ENCODE peak calls at places on chromosome 11, in five cellular contexts. Y is stomach, E is esophagus muscularis mucosa, T is SK-N-SH, O is breast epithelium. F is an unnamed sample. For H3K4me1, the result is how much of the 10 kb centered on the place peaks cover.

GRCh38 chr11:66659785-66660184 is 17.9 kb downstream of the RBM4B start:
- DNase-seq in Y (no peak), E (no peak), T (no peak), O (no peak), F (no peak)

GRCh38 chr11:107562647-107563208 is 2.8 kb downstream of the ALKBH8 start:
- DNase-seq in Y (no peak), E (no peak), T (no peak), O (no peak), F (no peak)

GRCh38 chr11:133947298-133947905 is 9.4 kb downstream of the IGSF9B start:
- DNase-seq in Y (no peak), E (no peak), T (peak), O (no peak), F (no peak)

GRCh38 chr11:112343368-112344039 is 82.8 kb upstream of the PLET1 start:
- DNase-seq in Y (no peak), E (no peak), T (peak), O (no peak), F (no peak)

GRCh38 chr11:76769645-76770586 is 13.2 kb upstream of the TSKU start:
- DNase-seq in Y (peak), E (no peak), T (no peak), O (no peak), F (no peak)

GRCh38 chr11:134361241-134361640 is 29.5 kb downstream of the GLB1L2 start:
- DNase-seq in Y (no peak), E (no peak), T (no peak), O (no peak), F (no peak)

GRCh38 chr11:2551131-2551530 is 106.3 kb downstream of the KCNQ1 start:
- DNase-seq in Y (no peak), E (no peak), T (no peak), O (no peak), F (no peak)

GRCh38 chr11:119339581-119340334 is 925 bp downstream of the C1QTNF5 start:
- DNase-seq in Y (peak), E (no peak), T (peak), O (no peak), F (no peak)

GRCh38 chr11:106305458-106305857 is 228.0 kb downstream of the AASDHPPT start:
- DNase-seq in Y (no peak), E (no peak), T (no peak), O (no peak), F (no peak)

GRCh38 chr11:102345923-102346322 is 1.1 kb upstream of the BIRC2 start:
- DNase-seq in Y (no peak), E (no peak), T (no peak), O (no peak), F (no peak)

GRCh38 chr11:13256216-13256615 is 21.4 kb upstream of the BMAL1 start:
- DNase-seq in Y (no peak), E (peak), T (no peak), O (no peak), F (no peak)

GRCh38 chr11:45045692-45046471 is 95.2 kb upstream of the TP53I11 start:
- DNase-seq in Y (peak), E (no peak), T (no peak), O (peak), F (no peak)

GRCh38 chr11:74002832-74003231 is 6.1 kb downstream of the UCP3 start:
- DNase-seq in Y (no peak), E (no peak), T (no peak), O (no peak), F (no peak)

GRCh38 chr11:97979741-97980140 is 1041.0 kb upstream of the CNTN5 start:
- DNase-seq in Y (no peak), E (no peak), T (no peak), O (no peak), F (no peak)

GRCh38 chr11:122697636-122698167 is 42.2 kb downstream of the UBASH3B start:
- DNase-seq in Y (no peak), E (no peak), T (no peak), O (no peak), F (no peak)

GRCh38 chr11:29317669-29318068 is 699.2 kb downstream of the KCNA4 start:
- DNase-seq in Y (no peak), E (no peak), T (no peak), O (no peak), F (no peak)

GRCh38 chr11:56764976-56765375 is 16.5 kb upstream of the OR9G4 start:
- DNase-seq in Y (no peak), E (no peak), T (no peak), O (no peak), F (no peak)

GRCh38 chr11:35190804-35191348 is 51.9 kb downstream of the CD44 start:
- DNase-seq in Y (no peak), E (no peak), T (no peak), O (no peak), F (no peak)

GRCh38 chr11:18599739-18600230 is at the start of gene MISFA:
- DNase-seq in Y (no peak), E (no peak), T (no peak), O (no peak), F (no peak)

GRCh38 chr11:36233226-36233625 is 56.0 kb downstream of the COMMD9 start:
- DNase-seq in Y (no peak), E (no peak), T (no peak), O (no peak), F (no peak)

GRCh38 chr11:67261942-67262681 is 4.2 kb upstream of the GRK2 start:
- DNase-seq in Y (no peak), E (no peak), T (no peak), O (no peak), F (no peak)

GRCh38 chr11:88266919-88267318 is 70.6 kb downstream of the CTSC start:
- DNase-seq in Y (no peak), E (no peak), T (no peak), O (no peak), F (no peak)

GRCh38 chr11:28058333-28058732 is 49.6 kb downstream of the KIF18A start:
- DNase-seq in Y (no peak), E (no peak), T (no peak), O (no peak), F (no peak)

GRCh38 chr11:27241316-27242122 is 121.5 kb downstream of the CCDC34 start:
- DNase-seq in Y (no peak), E (no peak), T (no peak), O (no peak), F (no peak)

GRCh38 chr11:77879218-77879617 is 58.3 kb downstream of the AAMDC start:
- DNase-seq in Y (no peak), E (no peak), T (no peak), O (no peak), F (no peak)

GRCh38 chr11:80970016-80970516 is 1529.2 kb upstream of the TENM4 start:
- DNase-seq in Y (no peak), E (no peak), T (no peak), O (no peak), F (no peak)

GRCh38 chr11:59224419-59224928 is 11.7 kb upstream of the MPEG1 start:
- DNase-seq in Y (no peak), E (no peak), T (no peak), O (no peak), F (no peak)

GRCh38 chr11:78030429-78031325 is 7.6 kb upstream of the KCTD14 start:
- DNase-seq in Y (peak), E (no peak), T (peak), O (peak), F (no peak)

GRCh38 chr11:119189393-119189792 is 4.1 kb downstream of the NHERF4 start:
- DNase-seq in Y (no peak), E (no peak), T (peak), O (no peak), F (no peak)

GRCh38 chr11:116792869-116793475 is 1.3 kb upstream of the APOA5 start:
- DNase-seq in Y (no peak), E (no peak), T (no peak), O (no peak), F (no peak)

GRCh38 chr11:121610706-121611105 is 157.9 kb upstream of the SORL1-AS1 start:
- DNase-seq in Y (no peak), E (no peak), T (no peak), O (no peak), F (no peak)

GRCh38 chr11:59559886-59560285 is 48.5 kb downstream of the OR4D9 start:
- DNase-seq in Y (no peak), E (no peak), T (peak), O (no peak), F (no peak)

GRCh38 chr11:6307879-6308278 is 12.4 kb downstream of the CAVIN3 start:
- DNase-seq in Y (no peak), E (no peak), T (no peak), O (no peak), F (no peak)

GRCh38 chr11:60756307-60757032 is at the start of gene MS4A15:
- DNase-seq in Y (no peak), E (no peak), T (peak), O (peak), F (no peak)

GRCh38 chr11:19398772-19399542 is 158.2 kb upstream of the E2F8 start:
- DNase-seq in Y (peak), E (no peak), T (no peak), O (no peak), F (peak)

GRCh38 chr11:660281-660680 is 23.2 kb downstream of the DRD4 start:
- DNase-seq in Y (no peak), E (no peak), T (no peak), O (no peak), F (no peak)

GRCh38 chr11:73990727-73991126 is 8.1 kb upstream of the UCP2 start:
- DNase-seq in Y (no peak), E (no peak), T (no peak), O (no peak), F (no peak)

GRCh38 chr11:67316882-67317364 is 13.6 kb downstream of the SSH3 start:
- DNase-seq in Y (no peak), E (no peak), T (no peak), O (no peak), F (no peak)

GRCh38 chr11:15199693-15200092 is 85.0 kb downstream of the INSC start:
- DNase-seq in Y (peak), E (no peak), T (no peak), O (peak), F (no peak)

DNA sequence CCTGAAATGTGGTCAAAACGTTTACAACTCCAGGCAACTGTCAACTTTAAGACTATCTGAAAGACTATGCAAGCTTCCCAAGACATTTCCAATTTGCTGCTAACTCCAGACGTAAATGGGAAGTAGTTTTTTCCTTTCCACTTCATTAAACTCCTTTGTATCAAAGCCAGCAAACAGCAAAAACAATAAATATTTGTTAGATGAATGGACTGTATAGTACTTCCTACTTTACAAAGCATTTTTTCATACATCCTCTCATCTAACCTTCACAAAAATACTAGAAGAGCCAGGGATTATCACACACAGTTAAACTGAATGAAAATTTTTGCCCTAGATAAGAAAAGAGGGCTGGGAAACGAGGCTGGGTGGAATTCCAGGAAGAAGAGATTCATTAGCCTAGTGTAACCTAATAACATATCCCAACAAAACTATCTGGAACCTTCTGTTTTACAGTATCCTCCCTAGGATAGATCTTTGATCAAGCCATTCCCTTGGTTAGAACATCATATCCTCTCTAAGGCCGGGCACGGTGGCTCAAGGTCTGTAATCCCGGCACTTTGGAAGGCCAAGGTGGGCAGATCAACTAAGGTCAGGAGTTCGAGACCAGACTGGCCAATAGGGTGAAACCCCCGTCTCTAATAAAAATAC is 10.4 kb downstream of the NUP98 start:
- DNase-seq in Y (no peak), E (no peak), T (no peak), O (no peak), F (no peak)
- TF ChIP-seq POLR2AphosphoS5 in Y (no peak), E (no peak), T (no peak), O (no peak), F (no peak)

GRCh38 chr11:31690041-31690440 is 121.1 kb downstream of the PAX6 start:
- DNase-seq in Y (no peak), E (no peak), T (no peak), O (no peak), F (no peak)
- TF ChIP-seq CTCF in Y (no peak), E (no peak), T (no peak), O (no peak), F (no peak)

GRCh38 chr11:12089041-12089440 is 21.3 kb upstream of the MICAL2 start:
- DNase-seq in Y (no peak), E (no peak), T (no peak), O (no peak), F (no peak)
- H3K4me1 ChIP-seq in Y (under half), E (half or more), T (half or more), O (under half), F (half or more)

GRCh38 chr11:65430406-65431217 is 8.0 kb downstream of the NEAT1 start:
- DNase-seq in Y (peak), E (no peak), T (no peak), O (peak), F (no peak)

GRCh38 chr11:65427691-65428577 is 5.3 kb downstream of the NEAT1 start:
- DNase-seq in Y (peak), E (no peak), T (no peak), O (peak), F (peak)

GRCh38 chr11:65428578-65429068 is 6.0 kb downstream of the NEAT1 start:
- DNase-seq in Y (peak), E (no peak), T (no peak), O (peak), F (no peak)

GRCh38 chr11:65429724-65430405 is 7.3 kb downstream of the NEAT1 start:
- DNase-seq in Y (peak), E (no peak), T (no peak), O (peak), F (no peak)

DNA sequence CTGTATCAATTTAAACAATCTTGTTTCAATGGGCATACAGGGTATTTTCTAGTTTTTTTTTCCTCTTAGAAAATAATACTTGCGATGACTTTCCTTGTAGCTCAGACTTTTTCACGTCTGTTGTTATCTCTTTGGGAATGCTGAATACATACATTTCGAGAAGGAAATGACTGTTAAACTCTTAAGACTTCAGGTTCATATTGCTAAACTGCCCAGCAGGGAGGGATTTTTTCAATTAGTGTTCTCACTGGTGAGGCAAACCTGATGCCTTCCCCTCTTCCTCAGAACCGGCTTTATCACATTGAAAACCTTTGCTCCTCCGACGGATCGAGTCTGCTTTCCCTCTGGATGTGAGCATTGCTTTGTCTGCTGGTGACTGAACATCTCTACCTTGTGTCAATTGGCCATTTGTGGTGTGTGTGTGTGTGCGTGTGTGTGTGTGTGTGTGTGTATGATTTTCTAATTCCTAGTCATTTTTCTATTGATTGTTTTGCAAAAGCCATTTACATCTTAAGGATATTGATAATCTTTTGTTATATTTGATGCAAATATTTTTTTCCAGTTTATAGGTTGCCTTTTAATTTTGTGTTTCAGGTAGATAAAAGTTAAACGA is 6.6 kb downstream of the NEAT1 start:
- DNase-seq in Y (peak), E (no peak), T (no peak), O (peak), F (no peak)
- TF ChIP-seq POLR2AphosphoS5 in Y (peak), E (no peak), T (peak), O (peak), F (peak)

GRCh38 chr11:68506908-68507307 is 46.4 kb downstream of the PPP6R3 start:
- DNase-seq in Y (no peak), E (no peak), T (no peak), O (no peak), F (no peak)
- TF ChIP-seq CTCF in Y (no peak), E (peak), T (peak), O (no peak), F (no peak)

GRCh38 chr11:7577883-7578242 is 64.1 kb downstream of the PPFIBP2 start:
- DNase-seq in Y (no peak), E (no peak), T (peak), O (no peak), F (no peak)
- H3K4me1 ChIP-seq in Y (half or more), E (half or more), T (under half), O (under half), F (half or more)

DNA sequence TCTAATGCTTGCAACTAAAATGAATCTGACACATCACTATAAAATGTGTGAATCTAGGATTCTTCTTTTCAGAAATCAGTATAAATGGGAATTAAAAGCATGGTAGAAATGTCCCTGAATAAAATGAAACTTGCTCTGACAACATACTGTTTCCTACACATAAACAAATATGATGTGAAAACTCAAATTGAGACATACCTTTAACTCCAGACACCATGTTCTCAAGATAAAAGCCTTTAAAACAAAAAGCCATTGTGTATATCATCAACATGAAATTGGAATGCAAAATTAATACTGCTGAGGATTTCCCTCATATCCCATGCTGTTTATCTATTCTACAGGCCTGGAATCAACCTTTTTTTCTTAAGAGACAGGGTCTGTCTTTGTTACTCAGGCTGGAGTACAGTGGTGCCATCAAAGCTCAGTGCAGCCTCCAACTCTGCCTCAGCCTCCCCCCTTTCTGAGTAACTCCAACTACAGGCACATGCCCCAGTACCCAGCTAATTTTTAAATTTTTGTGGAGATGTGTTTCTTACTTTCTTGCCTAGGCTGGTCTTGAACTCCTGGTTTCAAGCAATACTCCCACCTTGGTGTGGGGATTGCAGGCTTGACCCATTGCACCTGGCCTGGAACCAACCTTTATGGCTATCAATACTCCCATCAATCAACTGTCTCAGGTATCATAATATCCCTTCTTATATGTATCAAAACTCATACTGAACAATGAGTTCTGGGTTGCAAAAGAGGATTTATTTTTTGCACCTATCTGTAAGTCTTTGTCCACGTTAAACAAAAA is 6.7 kb downstream of the TAF1D start:
- DNase-seq in Y (no peak), E (no peak), T (no peak), O (no peak), F (no peak)
- TF ChIP-seq POLR2AphosphoS5 in Y (no peak), E (no peak), T (no peak), O (no peak), F (no peak)

GRCh38 chr11:62054484-62055121 is 69.2 kb upstream of the INCENP start:
- DNase-seq in Y (peak), E (no peak), T (no peak), O (no peak), F (no peak)
- TF ChIP-seq CTCF in Y (no peak), E (peak), T (peak), O (no peak), F (no peak)